ENCODE peak calls at places on chromosomes 5 and 9, in four cellular contexts. V is D341Med, D is midbrain, G is brain microvascular endothelial cell. C is an unnamed sample.

GRCh38 chr9:32487981-32488380 is 38.0 kb downstream of the RIGI start:
- DNase-seq in V (no peak), D (no peak), G (peak), C (no peak)

GRCh38 chr5:124755565-124755964 is 9.1 kb upstream of the ZNF608 start:
- DNase-seq in V (no peak), D (peak), G (no peak), C (peak)

GRCh38 chr9:21624675-21625477 is 142.8 kb upstream of the IFNE start:
- DNase-seq in V (no peak), D (no peak), G (no peak), C (no peak)

GRCh38 chr9:22813520-22813919 is 366.9 kb downstream of the DMRTA1 start:
- DNase-seq in V (peak), D (peak), G (no peak), C (no peak)

GRCh38 chr5:36200513-36200912 is 41.2 kb downstream of the NADK2 start:
- DNase-seq in V (no peak), D (no peak), G (peak), C (no peak)

GRCh38 chr9:93329632-93330286 is 121.7 kb upstream of the FAM120A start:
- DNase-seq in V (no peak), D (no peak), G (no peak), C (no peak)

GRCh38 chr5:32613050-32613672 is 27.8 kb downstream of the SUB1 start:
- DNase-seq in V (peak), D (peak), G (peak), C (peak)

GRCh38 chr9:109143881-109144562 is 23.0 kb downstream of the FRRS1L start:
- DNase-seq in V (peak), D (no peak), G (peak), C (peak)

GRCh38 chr5:137264573-137264972 is 234.6 kb downstream of the SPOCK1 start:
- DNase-seq in V (no peak), D (no peak), G (peak), C (no peak)